ENCODE peak calls at places on chromosomes 7 and 10, in seven cellular contexts. R, V, A, D, B, W and L are unnamed samples.

GRCh38 chr7:30800785-30801252 is 29.6 kb downstream of the MINDY4 start:
- DNase-seq in A (no peak), W (peak; percentile 72), V (peak; percentile 86), D (peak; percentile 77), B (peak; percentile 71), R (no peak), L (peak; percentile 80)

GRCh38 chr10:132186488-132187413 is at the start of gene DPYSL4:
- DNase-seq in V (peak; percentile 21), W (no peak), A (no peak), B (no peak), R (no peak), D (no peak), L (no peak)

GRCh38 chr7:155570171-155570958 is 24.0 kb upstream of the CNPY1 start:
- DNase-seq in A (no peak), D (no peak), B (peak; percentile 90), W (no peak), V (no peak), R (no peak), L (no peak)

GRCh38 chr7:98569606-98570337 is 47.3 kb upstream of the NPTX2 start:
- DNase-seq in W (no peak), A (no peak), B (no peak), R (no peak), D (peak; percentile 82), V (no peak), L (peak; percentile 64)

GRCh38 chr7:75967573-75967997 is 26.8 kb downstream of the TMEM120A start:
- DNase-seq in A (no peak), D (peak; percentile 29), V (peak; percentile 66), B (no peak), W (no peak), R (no peak), L (no peak)

GRCh38 chr7:142385528-142386340 is 127.9 kb upstream of the PRSS58 start:
- DNase-seq in W (no peak), A (peak; percentile 61), V (peak; percentile 79), B (peak; percentile 57), R (no peak), D (peak; percentile 52), L (peak; percentile 90)

GRCh38 chr7:41232086-41232485 is 470.8 kb downstream of the INHBA start:
- DNase-seq in D (no peak), R (no peak), B (no peak), W (no peak), A (no peak), V (peak; percentile 18), L (no peak)

GRCh38 chr10:70352401-70353097 is 29.9 kb downstream of the LRRC20 start:
- DNase-seq in R (no peak), B (no peak), V (peak; percentile 75), D (no peak), A (no peak), W (no peak), L (no peak)

GRCh38 chr7:74219416-74219815 is 9.6 kb downstream of the LAT2 start:
- DNase-seq in W (no peak), A (no peak), R (no peak), B (no peak), D (no peak), V (no peak), L (no peak)

GRCh38 chr10:130222381-130222780 is 86.2 kb downstream of the GLRX3 start:
- DNase-seq in A (no peak), W (no peak), R (no peak), V (no peak), B (no peak), D (no peak), L (no peak)